ENCODE peak calls at places on chromosome 6, in five cellular contexts. C is HepG2, Q is HCT116, R is SK-N-SH, U is K562. Z is an unnamed sample.

GRCh38 chr6:72246926-72247325 is 360.6 kb downstream of the RIMS1 start:
- DNase-seq in C (peak; percentile 33), Q (peak; percentile 0), R (peak; percentile 0), U (peak; percentile 1), Z (no peak)

GRCh38 chr6:68468244-68468884 is 166.7 kb upstream of the ADGRB3 start:
- DNase-seq in C (no peak), Q (no peak), R (no peak), U (peak; percentile 50), Z (no peak)

GRCh38 chr6:88662163-88662580 is 301.2 kb downstream of the RNGTT start:
- DNase-seq in C (peak; percentile 60), Q (peak; percentile 16), R (no peak), U (no peak), Z (peak; percentile 89)

GRCh38 chr6:139368661-139369060 is 5.8 kb downstream of the CITED2 start:
- DNase-seq in C (no peak), Q (no peak), R (no peak), U (no peak), Z (no peak)

GRCh38 chr6:32436995-32437836 is 2.5 kb upstream of the HLA-DRA start:
- DNase-seq in C (no peak), Q (no peak), R (no peak), U (no peak), Z (peak; percentile 95)

GRCh38 chr6:67615796-67616195 is 1019.3 kb upstream of the ADGRB3 start:
- DNase-seq in C (no peak), Q (no peak), R (no peak), U (no peak), Z (no peak)

GRCh38 chr6:37617073-37617472 is 80.6 kb downstream of the MDGA1 start:
- DNase-seq in C (no peak), Q (no peak), R (no peak), U (no peak), Z (no peak)

GRCh38 chr6:139839506-139840156 is 465.2 kb upstream of the CITED2 start:
- DNase-seq in C (no peak), Q (no peak), R (no peak), U (no peak), Z (no peak)

GRCh38 chr6:97147421-97147820 is 135.6 kb downstream of the MMS22L start:
- DNase-seq in C (no peak), Q (no peak), R (no peak), U (no peak), Z (no peak)

GRCh38 chr6:21309791-21310190 is 283.8 kb upstream of the SOX4 start:
- DNase-seq in C (no peak), Q (no peak), R (no peak), U (no peak), Z (no peak)

GRCh38 chr6:77403424-77403823 is 59.9 kb downstream of the HTR1B start:
- DNase-seq in C (no peak), Q (peak; percentile 3), R (no peak), U (no peak), Z (no peak)

GRCh38 chr6:20427856-20428255 is 26.2 kb downstream of the E2F3 start:
- DNase-seq in C (peak; percentile 32), Q (no peak), R (no peak), U (no peak), Z (peak; percentile 73)

GRCh38 chr6:11819486-11819885 is 40.9 kb upstream of the ADTRP start:
- DNase-seq in C (no peak), Q (no peak), R (no peak), U (no peak), Z (no peak)

GRCh38 chr6:81263531-81264168 is 488.8 kb downstream of the TENT5A start:
- DNase-seq in C (no peak), Q (no peak), R (no peak), U (no peak), Z (no peak)

GRCh38 chr6:23633986-23634385 is 492.0 kb upstream of the NRSN1 start:
- DNase-seq in C (no peak), Q (no peak), R (no peak), U (no peak), Z (no peak)

GRCh38 chr6:39088331-39088730 is 26.7 kb downstream of the SAYSD1 start:
- DNase-seq in C (peak; percentile 39), Q (no peak), R (no peak), U (peak; percentile 55), Z (no peak)

GRCh38 chr6:133502451-133503259 is 261.5 kb downstream of the EYA4 start:
- DNase-seq in C (no peak), Q (no peak), R (no peak), U (no peak), Z (no peak)

GRCh38 chr6:138546733-138547185 is 47.5 kb upstream of the NHSL1 start:
- DNase-seq in C (peak; percentile 67), Q (no peak), R (no peak), U (no peak), Z (no peak)

GRCh38 chr6:10347561-10348327 is 67.1 kb downstream of the TFAP2A start:
- DNase-seq in C (no peak), Q (peak; percentile 8), R (no peak), U (peak; percentile 76), Z (no peak)

GRCh38 chr6:8279094-8279805 is 156.1 kb downstream of the SLC35B3 start:
- DNase-seq in C (no peak), Q (no peak), R (peak; percentile 76), U (no peak), Z (no peak)

GRCh38 chr6:38058022-38058421 is 238.5 kb downstream of the ZFAND3 start:
- DNase-seq in C (peak; percentile 20), Q (peak; percentile 58), R (no peak), U (no peak), Z (peak; percentile 20)

DNA sequence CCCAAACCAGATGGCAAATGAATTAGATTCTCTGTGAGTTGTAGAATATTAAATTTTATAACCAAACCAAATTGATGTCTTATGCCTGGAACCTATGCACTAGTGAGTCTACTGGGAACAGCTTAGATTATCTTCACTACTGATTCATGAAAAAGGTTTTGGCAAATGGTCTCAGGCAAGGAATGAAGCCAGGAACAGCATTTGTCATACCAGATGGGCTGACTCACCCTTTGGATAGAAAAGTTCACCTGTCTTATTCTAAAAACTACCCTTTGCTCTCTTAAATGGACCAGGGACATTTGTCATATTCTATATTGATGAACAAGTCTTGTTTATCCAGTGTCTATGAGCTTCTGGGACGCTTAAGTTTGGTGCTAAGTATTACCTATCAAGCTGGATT is 135.4 kb upstream of the ECI2 start:
- DNase-seq in C (no peak), Q (no peak), R (no peak), U (no peak), Z (no peak)
- TF ChIP-seq ZBTB33 in C (no peak), Q (no peak), R (no peak), U (no peak), Z (no peak)

GRCh38 chr6:24777227-24777626 is 2.5 kb downstream of the GMNN start:
- DNase-seq in C (no peak), Q (no peak), R (no peak), U (no peak), Z (no peak)
- H3K4me3 ChIP-seq in C (peak overlapping the region; percentile 99), Q (no peak overlapping the region), R (peak overlapping the region; percentile 34), U (peak overlapping the region; percentile 67), Z (peak overlapping the region; percentile 62)

GRCh38 chr6:104506429-104506828 is 353.3 kb downstream of the HACE1 start:
- DNase-seq in C (no peak), Q (no peak), R (peak; percentile 17), U (no peak), Z (no peak)
- TF ChIP-seq ZBTB33 in C (no peak), Q (no peak), R (no peak), U (no peak), Z (no peak)

GRCh38 chr6:17930321-17930993 is 57.0 kb downstream of the KIF13A start:
- DNase-seq in C (peak; percentile 72), Q (no peak), R (no peak), U (peak; percentile 77), Z (no peak)
- H3K4me3 ChIP-seq in C (peak overlapping the region; percentile 35), Q (no peak overlapping the region), R (no peak overlapping the region), U (no peak overlapping the region), Z (no peak overlapping the region)

GRCh38 chr6:52285174-52286068 is 879 bp upstream of the MCM3 start:
- DNase-seq in C (peak; percentile 30), Q (no peak), R (peak; percentile 31), U (peak; percentile 59), Z (no peak)
- TF ChIP-seq ZBTB33 in C (no peak), Q (no peak), R (no peak), U (no peak), Z (no peak)

GRCh38 chr6:16396497-16397319 is 158.3 kb downstream of the GMPR start:
- DNase-seq in C (no peak), Q (no peak), R (no peak), U (no peak), Z (no peak)
- H3K4me3 ChIP-seq in C (no peak overlapping the region), Q (no peak overlapping the region), R (no peak overlapping the region), U (no peak overlapping the region), Z (no peak overlapping the region)

GRCh38 chr6:111653434-111653833 is 47.8 kb upstream of the TRAF3IP2 start:
- DNase-seq in C (no peak), Q (no peak), R (no peak), U (no peak), Z (no peak)

GRCh38 chr6:111651185-111652034 is 45.7 kb upstream of the TRAF3IP2 start:
- DNase-seq in C (no peak), Q (no peak), R (no peak), U (no peak), Z (no peak)

GRCh38 chr6:111650049-111650448 is 44.4 kb upstream of the TRAF3IP2 start:
- DNase-seq in C (no peak), Q (no peak), R (no peak), U (no peak), Z (no peak)

GRCh38 chr6:111657146-111657545 is 51.5 kb upstream of the TRAF3IP2 start:
- DNase-seq in C (peak; percentile 80), Q (no peak), R (no peak), U (no peak), Z (no peak)

DNA sequence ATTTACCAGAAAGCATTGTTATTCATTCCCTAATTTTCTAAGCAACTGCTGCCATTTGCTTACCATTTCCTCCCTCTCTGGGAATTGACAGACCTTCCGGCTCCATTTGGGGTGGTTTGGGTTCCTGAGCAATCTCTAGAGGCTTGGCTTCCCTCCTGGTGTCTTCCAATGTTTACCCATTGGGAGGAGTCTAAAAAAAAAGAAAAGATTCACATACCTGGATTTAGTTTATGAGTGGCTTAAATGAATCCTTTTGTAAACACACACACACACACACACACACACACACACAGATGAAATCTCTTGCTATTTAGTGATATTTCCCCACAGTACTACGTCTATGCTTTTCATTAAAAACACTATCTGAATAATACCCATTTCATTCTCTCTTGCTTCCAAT is 48.3 kb upstream of the TRAF3IP2 start:
- DNase-seq in C (no peak), Q (no peak), R (no peak), U (no peak), Z (no peak)
- TF ChIP-seq ZBTB33 in C (no peak), Q (no peak), R (no peak), U (no peak), Z (no peak)

DNA sequence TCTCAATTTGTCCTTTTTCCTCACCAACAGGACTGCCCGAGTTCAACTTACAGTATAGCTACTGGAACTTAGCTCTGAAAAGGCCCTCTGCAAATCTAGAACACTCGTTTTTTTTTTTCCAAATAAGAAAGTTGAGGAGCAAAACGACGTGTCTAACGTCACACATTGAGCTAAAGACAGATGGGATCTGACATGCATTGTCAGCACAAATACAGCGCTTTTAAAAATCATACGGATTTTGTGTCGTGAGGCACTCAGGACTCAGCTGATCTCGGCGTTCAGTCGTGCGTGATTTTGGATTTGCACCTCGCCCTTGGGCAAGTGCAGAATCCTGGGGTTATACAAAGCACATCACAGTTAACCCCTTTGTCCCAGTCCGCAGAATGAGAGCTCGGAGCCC is 94.7 kb upstream of the ZNF322 start:
- DNase-seq in C (no peak), Q (no peak), R (no peak), U (no peak), Z (no peak)
- H3K4me3 ChIP-seq in C (peak overlapping the region; percentile 48), Q (no peak overlapping the region), R (no peak overlapping the region), U (no peak overlapping the region), Z (no peak overlapping the region)